ENCODE peak calls at places on chromosomes 12 and 14, in five cellular contexts. P is stimulated activated CD8-positive, alpha-beta memory T cell treated with anti-CD3 and anti-CD28 coated beads, Interleukin-4, amount 100 ng/mL, for 1 hour; X is activated naive CD8-positive, alpha-beta T cell treated with anti-CD3 and anti-CD28 coated beads for 36 hours; Q is BJ; I is central memory CD8-positive, alpha-beta T cell. F is an unnamed sample.

GRCh38 chr14:91354979-91355685 is 62.5 kb downstream of the CCDC88C start:
- DNase-seq in X (peak), P (no peak), Q (no peak), I (no peak), F (peak)

GRCh38 chr14:68979722-68980552 is 835 bp upstream of the ACTN1 start:
- DNase-seq in P (no peak), Q (no peak), I (no peak), X (no peak), F (peak)

GRCh38 chr12:109773384-109774011 is 59.7 kb downstream of the TRPV4 start:
- DNase-seq in I (no peak), P (no peak), Q (no peak), X (no peak), F (no peak)

GRCh38 chr14:67500981-67501380 is 12.5 kb upstream of the TMEM229B start:
- DNase-seq in Q (no peak), P (no peak), X (no peak), I (no peak), F (no peak)

GRCh38 chr12:113271466-113271852 is 50.2 kb downstream of the TPCN1 start:
- DNase-seq in I (no peak), P (no peak), X (no peak), Q (no peak), F (no peak)

GRCh38 chr12:52850681-52851080 is 1.9 kb upstream of the KRT78 start:
- DNase-seq in X (no peak), Q (no peak), I (no peak), P (no peak), F (no peak)

GRCh38 chr14:19828314-19828713 is 24.7 kb downstream of the OR4N2 start:
- DNase-seq in X (no peak), I (no peak), Q (no peak), P (no peak), F (no peak)

GRCh38 chr12:100539209-100539608 is 34.3 kb upstream of the GAS2L3 start:
- DNase-seq in Q (no peak), X (peak), I (no peak), P (no peak), F (peak)

GRCh38 chr12:124233041-124233836 is 61.7 kb upstream of the RFLNA start:
- DNase-seq in P (no peak), X (no peak), Q (peak), I (no peak), F (no peak)

GRCh38 chr14:101733211-101733610 is 28.3 kb upstream of the PPP2R5C start:
- DNase-seq in P (no peak), I (no peak), Q (no peak), X (no peak), F (no peak)

GRCh38 chr14:38098074-38098846 is 109.4 kb upstream of the SSTR1 start:
- DNase-seq in Q (peak), I (no peak), X (no peak), P (no peak), F (no peak)

GRCh38 chr14:77025744-77026165 is 2.8 kb downstream of the IRF2BPL start:
- DNase-seq in X (no peak), Q (no peak), P (no peak), I (no peak), F (no peak)

GRCh38 chr14:41072776-41073175 is 533.9 kb upstream of the LRFN5 start:
- DNase-seq in I (no peak), Q (no peak), X (no peak), P (no peak), F (no peak)

GRCh38 chr12:93122089-93122488 is 193.0 kb upstream of the EEA1 start:
- DNase-seq in X (no peak), I (no peak), P (no peak), Q (no peak), F (no peak)

GRCh38 chr12:51171884-51172514 is 936 bp downstream of the TFCP2 start:
- DNase-seq in P (no peak), X (peak), Q (no peak), I (no peak), F (no peak)

GRCh38 chr14:99393059-99393655 is 87.5 kb downstream of the SETD3 start:
- DNase-seq in I (no peak), P (no peak), Q (no peak), X (peak), F (peak)

GRCh38 chr12:17609152-17609551 is 480.8 kb downstream of the RERGL start:
- DNase-seq in P (no peak), X (no peak), Q (no peak), I (no peak), F (no peak)

GRCh38 chr14:34299360-34299759 is 162.7 kb downstream of the SPTSSA start:
- DNase-seq in X (no peak), P (no peak), Q (no peak), I (no peak), F (peak)

GRCh38 chr12:72274926-72275325 is 2.8 kb downstream of the TRHDE start:
- DNase-seq in I (no peak), Q (no peak), X (no peak), P (no peak), F (no peak)

GRCh38 chr12:9064201-9064814 is 51.4 kb downstream of the A2M start:
- DNase-seq in P (peak), X (peak), I (no peak), Q (no peak), F (peak)